ENCODE peak calls at places on chromosomes 3 and 15, in nine cellular contexts. U is ovary; L is endothelial cell of umbilical vein; N is sigmoid colon; B is CD8-positive, alpha-beta T cell; A is cardiac muscle cell; X is heart right ventricle; H is IMR-90; G is A673. Q is an unnamed sample.
A peak's percentile ranks its signal among the peaks of the same experiment; 100 is the strongest.

GRCh38 chr3:85161544-85161943 is 202.8 kb downstream of the CADM2 start:
- DNase-seq in U (no peak), L (no peak), N (no peak), B (no peak), A (no peak), X (no peak), H (no peak), G (no peak), Q (no peak)

GRCh38 chr3:149095487-149095886 is 9.2 kb upstream of the HLTF start:
- DNase-seq in U (no peak), L (no peak), N (no peak), B (no peak), A (no peak), X (no peak), H (no peak), G (no peak), Q (no peak)

GRCh38 chr3:164095949-164096348 is 982.3 kb downstream of the SI start:
- DNase-seq in U (no peak), L (no peak), N (no peak), B (no peak), A (no peak), X (no peak), H (no peak), G (no peak), Q (no peak)

GRCh38 chr15:51672100-51672731 is 9.1 kb upstream of the SCG3 start:
- DNase-seq in U (no peak), L (no peak), N (no peak), B (no peak), A (no peak), X (peak; percentile 13), H (no peak), G (no peak), Q (no peak)

GRCh38 chr3:149662240-149662887 is 4.5 kb upstream of the WWTR1 start:
- DNase-seq in U (no peak), L (no peak), N (no peak), B (no peak), A (no peak), X (no peak), H (peak; percentile 70), G (peak; percentile 31), Q (no peak)

GRCh38 chr3:194640829-194641228 is 7.6 kb upstream of the TMEM44 start:
- DNase-seq in U (no peak), L (peak; percentile 79), N (no peak), B (peak; percentile 56), A (peak; percentile 59), X (no peak), H (peak; percentile 9), G (peak; percentile 67), Q (no peak)

GRCh38 chr15:33963831-33964664 is 4.2 kb upstream of the CHRM5 start:
- DNase-seq in U (no peak), L (peak; percentile 44), N (no peak), B (no peak), A (peak; percentile 66), X (no peak), H (peak; percentile 37), G (peak; percentile 38), Q (no peak)

GRCh38 chr3:42503957-42504333 is 1.5 kb downstream of the VIPR1 start:
- DNase-seq in U (no peak), L (no peak), N (peak; percentile 34), B (no peak), A (no peak), X (no peak), H (no peak), G (no peak), Q (peak; percentile 58)

GRCh38 chr3:10867384-10867783 is 51.4 kb downstream of the SLC6A11 start:
- DNase-seq in U (no peak), L (no peak), N (no peak), B (no peak), A (peak; percentile 28), X (no peak), H (no peak), G (peak; percentile 25), Q (no peak)

GRCh38 chr15:30788595-30788994 is 115.1 kb upstream of the FAN1 start:
- DNase-seq in U (no peak), L (no peak), N (no peak), B (no peak), A (no peak), X (no peak), H (no peak), G (no peak), Q (no peak)

GRCh38 chr3:72042397-72043211 is 257.7 kb upstream of the PROK2 start:
- DNase-seq in U (no peak), L (no peak), N (no peak), B (no peak), A (peak; percentile 84), X (no peak), H (peak; percentile 56), G (no peak), Q (no peak)

GRCh38 chr3:55620361-55621025 is 133.4 kb upstream of the WNT5A start:
- DNase-seq in U (no peak), L (no peak), N (no peak), B (no peak), A (no peak), X (no peak), H (peak; percentile 87), G (peak; percentile 31), Q (no peak)
- H3K4me3 ChIP-seq in U (no peak overlapping the region), L (no peak overlapping the region), N (no peak overlapping the region), B (no peak overlapping the region), A (no peak overlapping the region), X (no peak overlapping the region), H (no peak overlapping the region), G (peak overlapping the region; percentile 10), Q (no peak overlapping the region)

DNA sequence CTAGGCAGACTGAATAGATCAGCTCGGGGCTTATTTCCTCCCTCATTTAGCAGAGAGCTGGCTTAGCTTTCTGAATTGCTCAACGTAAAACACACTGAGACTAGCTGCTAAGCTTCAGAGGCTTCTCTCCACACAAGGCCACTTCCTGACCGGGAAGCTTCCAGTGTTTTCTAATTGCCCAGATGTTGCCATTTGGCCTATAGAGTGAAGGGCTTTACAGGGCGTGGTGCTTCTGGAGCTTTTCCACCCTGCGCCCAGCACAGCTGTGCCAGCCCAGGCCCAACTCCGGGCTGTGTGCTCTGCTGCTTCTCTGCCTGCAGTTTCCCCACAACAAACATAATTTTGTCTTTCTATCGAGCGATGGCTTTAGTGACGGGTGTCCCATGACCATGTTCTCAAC is 16.7 kb downstream of the FAM240A start:
- DNase-seq in U (peak; percentile 25), L (no peak), N (no peak), B (no peak), A (no peak), X (no peak), H (no peak), G (no peak), Q (no peak)
- H3K27ac ChIP-seq in U (peak overlapping the region; percentile 84), L (no peak overlapping the region), N (peak overlapping the region; percentile 54), B (no peak overlapping the region), A (no peak overlapping the region), X (peak overlapping the region; percentile 67), H (peak overlapping the region; percentile 14), G (no peak overlapping the region), Q (peak overlapping the region; percentile 9)

DNA sequence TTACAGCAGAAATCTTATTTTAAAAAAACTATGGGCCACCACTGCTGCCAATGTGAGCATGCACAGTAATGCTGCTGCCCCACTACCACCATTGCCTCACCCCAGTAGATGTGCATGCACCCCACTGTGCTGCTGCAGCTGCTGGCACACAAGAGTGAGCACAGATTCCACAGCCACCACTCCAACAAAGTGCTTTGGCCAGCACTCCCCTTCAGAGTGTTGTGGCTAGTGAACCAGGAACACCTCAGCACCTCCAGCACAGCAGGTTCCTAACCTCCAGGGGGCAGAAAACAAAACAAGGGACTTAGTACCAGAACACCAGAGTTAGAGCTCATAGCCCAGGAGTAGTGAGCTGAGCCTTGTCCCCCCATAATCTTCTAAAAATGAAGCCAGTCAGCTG is 629.6 kb downstream of the PYDC2 start:
- DNase-seq in U (no peak), L (no peak), N (no peak), B (no peak), A (no peak), X (no peak), H (no peak), G (no peak), Q (no peak)
- TF ChIP-seq CTCF in U (no peak), L (no peak), N (no peak), B (no peak), A (no peak), X (no peak), H (no peak), G (no peak), Q (no peak)

GRCh38 chr15:60399246-60399915 is 1.6 kb upstream of the ANXA2 start:
- DNase-seq in U (peak; percentile 45), L (no peak), N (peak; percentile 68), B (no peak), A (no peak), X (no peak), H (no peak), G (no peak), Q (no peak)
- H3K4me3 ChIP-seq in U (no peak overlapping the region), L (peak overlapping the region; percentile 9), N (no peak overlapping the region), B (peak overlapping the region; percentile 63), A (no peak overlapping the region), X (no peak overlapping the region), H (peak overlapping the region; percentile 11), G (no peak overlapping the region), Q (peak overlapping the region; percentile 90)

DNA sequence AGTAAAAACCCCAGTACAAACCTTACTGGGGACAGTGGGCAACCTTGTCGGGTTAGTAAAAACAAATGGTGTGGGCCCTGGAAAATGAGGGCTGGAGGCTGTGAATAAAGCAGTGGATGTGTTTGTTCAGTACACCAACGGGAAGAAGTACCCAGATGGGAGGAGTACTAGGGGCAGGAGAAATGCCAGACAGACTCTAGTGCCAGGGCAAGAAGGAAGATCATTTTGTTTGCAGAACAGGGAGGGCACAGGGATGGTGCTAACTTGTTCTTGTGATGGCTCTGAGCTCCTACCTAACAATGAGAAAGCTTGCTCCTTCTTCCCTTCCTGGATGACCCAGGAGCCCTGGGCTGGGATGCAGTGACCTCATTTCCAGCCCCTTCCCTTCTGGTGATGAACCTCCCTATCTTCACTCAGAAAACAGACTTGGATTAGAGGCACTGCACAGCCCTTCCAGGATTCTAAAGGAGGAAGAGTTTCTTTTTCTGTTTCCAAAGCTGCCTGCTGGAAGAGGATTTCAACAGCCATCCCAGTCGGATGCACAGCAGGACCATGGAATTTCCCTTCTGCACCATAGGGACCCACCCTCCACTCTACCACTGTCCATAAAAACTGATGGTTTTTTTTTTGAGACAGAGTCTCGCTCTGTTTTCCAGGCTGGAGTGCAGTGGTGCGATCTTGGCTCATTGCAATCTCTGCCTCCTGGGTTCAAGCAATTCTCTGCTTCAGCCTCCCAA is 6.1 kb downstream of the RASSF1 start:
- DNase-seq in U (no peak), L (peak; percentile 47), N (no peak), B (no peak), A (no peak), X (no peak), H (no peak), G (no peak), Q (no peak)
- H3K27ac ChIP-seq in U (no peak overlapping the region), L (peak overlapping the region; percentile 95), N (peak overlapping the region; percentile 93), B (peak overlapping the region; percentile 51), A (peak overlapping the region; percentile 9), X (peak overlapping the region; percentile 96), H (no peak overlapping the region), G (no peak overlapping the region), Q (peak overlapping the region; percentile 91)

GRCh38 chr3:154616298-154616697 is 186.3 kb upstream of the GPR149 start:
- DNase-seq in U (no peak), L (no peak), N (no peak), B (no peak), A (no peak), X (no peak), H (no peak), G (no peak), Q (no peak)
- TF ChIP-seq CTCF in U (no peak), L (no peak), N (no peak), B (no peak), A (no peak), X (no peak), H (no peak), G (peak; percentile 12), Q (no peak)